ENCODE peak calls at places on chromosomes 1 and 21, in nine cellular contexts. P, F, V, E, D, U, L, S and C are unnamed samples.

GRCh38 chr1:43314233-43314632 is 13.5 kb downstream of the TIE1 start:
- DNase-seq in U (no peak), D (no peak), P (no peak), E (no peak), L (no peak), F (no peak), V (no peak), S (no peak), C (no peak)

GRCh38 chr1:73627723-73628122 is 570.3 kb downstream of the LRRIQ3 start:
- DNase-seq in E (no peak), F (no peak), L (no peak), D (no peak), P (no peak), V (no peak), S (no peak), U (no peak), C (no peak)

GRCh38 chr21:46084709-46085108 is 13.2 kb upstream of the COL6A2 start:
- DNase-seq in V (no peak), F (no peak), P (no peak), D (no peak), U (peak; percentile 46), L (no peak), S (no peak), E (no peak), C (no peak)

GRCh38 chr1:207243756-207244408 is 77.6 kb upstream of the CD55 start:
- DNase-seq in E (no peak), F (peak; percentile 59), U (no peak), V (no peak), P (no peak), L (no peak), S (no peak), D (no peak), C (no peak)

GRCh38 chr1:24149854-24150227 is 6.9 kb upstream of the IL22RA1 start:
- DNase-seq in P (peak; percentile 65), V (no peak), F (peak; percentile 69), S (no peak), U (peak; percentile 65), L (peak; percentile 72), E (peak; percentile 40), D (no peak), C (peak; percentile 70)

GRCh38 chr1:243343970-243344749 is 88.3 kb downstream of the SDCCAG8 start:
- DNase-seq in D (no peak), F (peak; percentile 40), L (no peak), S (peak; percentile 12), E (peak; percentile 10), U (no peak), P (no peak), V (no peak), C (no peak)

GRCh38 chr21:34836103-34836932 is 167.5 kb downstream of the CLIC6 start:
- DNase-seq in D (no peak), V (no peak), P (peak; percentile 45), L (no peak), S (no peak), E (peak; percentile 92), U (peak; percentile 59), F (peak; percentile 100), C (peak; percentile 83)

GRCh38 chr1:23116216-23116836 is 52.3 kb downstream of the LUZP1 start:
- DNase-seq in F (no peak), U (no peak), L (no peak), V (no peak), S (no peak), P (no peak), D (no peak), E (no peak), C (no peak)

GRCh38 chr1:35477870-35478269 is 79.3 kb downstream of the KIAA0319L start:
- DNase-seq in D (no peak), V (no peak), P (no peak), S (no peak), U (no peak), F (no peak), L (no peak), E (no peak), C (no peak)

GRCh38 chr1:25922064-25922632 is 15.9 kb upstream of the STMN1 start:
- DNase-seq in P (no peak), F (no peak), L (no peak), V (no peak), S (no peak), E (no peak), D (no peak), U (no peak), C (no peak)